ENCODE peak calls at places on chromosome 13, in ten cellular contexts. One of them, this sample, is unnamed.

GRCh38 chr13:100636441-100636840 is 38.2 kb downstream of the TMTC4 start:
- DNase-seq in activated T-cell treated with anti-CD3 and anti-CD28 coated beads, Interleukin-2, amount 50 U/mL, for 72 hours: no peak
- DNase-seq in neuronal stem cell: no peak
- DNase-seq in non-pigmented ciliary epithelial cell: no peak
- DNase-seq in stimulated activated CD4-positive, alpha-beta T cell treated with anti-CD3 and anti-CD28 coated beads, Interleukin-2, amount 100 ng/mL, for 24 hours: no peak
- DNase-seq in upper lobe of right lung: no peak
- DNase-seq in left cardiac atrium: no peak
- DNase-seq in Caco-2: no peak
- DNase-seq in BJ: no peak
- DNase-seq in tibial nerve: no peak
- DNase-seq in this sample: no peak

GRCh38 chr13:114010401-114011101 is 36.7 kb upstream of the C13orf46 start:
- DNase-seq in stimulated activated CD4-positive, alpha-beta T cell treated with anti-CD3 and anti-CD28 coated beads, Interleukin-2, amount 100 ng/mL, for 24 hours: no peak
- DNase-seq in activated T-cell treated with anti-CD3 and anti-CD28 coated beads, Interleukin-2, amount 50 U/mL, for 72 hours: no peak
- DNase-seq in BJ: no peak
- DNase-seq in upper lobe of right lung: no peak
- DNase-seq in left cardiac atrium: peak
- DNase-seq in tibial nerve: no peak
- DNase-seq in non-pigmented ciliary epithelial cell: no peak
- DNase-seq in Caco-2: no peak
- DNase-seq in neuronal stem cell: no peak
- DNase-seq in this sample: no peak

GRCh38 chr13:66659291-66660012 is 570.7 kb downstream of the PCDH9 start:
- DNase-seq in tibial nerve: no peak
- DNase-seq in stimulated activated CD4-positive, alpha-beta T cell treated with anti-CD3 and anti-CD28 coated beads, Interleukin-2, amount 100 ng/mL, for 24 hours: no peak
- DNase-seq in neuronal stem cell: no peak
- DNase-seq in activated T-cell treated with anti-CD3 and anti-CD28 coated beads, Interleukin-2, amount 50 U/mL, for 72 hours: no peak
- DNase-seq in non-pigmented ciliary epithelial cell: no peak
- DNase-seq in left cardiac atrium: no peak
- DNase-seq in upper lobe of right lung: no peak
- DNase-seq in Caco-2: no peak
- DNase-seq in BJ: no peak
- DNase-seq in this sample: no peak

GRCh38 chr13:60627071-60627686 is 230.2 kb downstream of the TDRD3 start:
- DNase-seq in Caco-2: peak
- DNase-seq in neuronal stem cell: peak
- DNase-seq in upper lobe of right lung: no peak
- DNase-seq in stimulated activated CD4-positive, alpha-beta T cell treated with anti-CD3 and anti-CD28 coated beads, Interleukin-2, amount 100 ng/mL, for 24 hours: peak
- DNase-seq in left cardiac atrium: no peak
- DNase-seq in activated T-cell treated with anti-CD3 and anti-CD28 coated beads, Interleukin-2, amount 50 U/mL, for 72 hours: peak
- DNase-seq in BJ: no peak
- DNase-seq in tibial nerve: peak
- DNase-seq in non-pigmented ciliary epithelial cell: peak
- DNase-seq in this sample: peak

GRCh38 chr13:103033999-103034398 is 32.2 kb downstream of the SLC10A2 start:
- DNase-seq in BJ: no peak
- DNase-seq in Caco-2: no peak
- DNase-seq in upper lobe of right lung: no peak
- DNase-seq in activated T-cell treated with anti-CD3 and anti-CD28 coated beads, Interleukin-2, amount 50 U/mL, for 72 hours: no peak
- DNase-seq in stimulated activated CD4-positive, alpha-beta T cell treated with anti-CD3 and anti-CD28 coated beads, Interleukin-2, amount 100 ng/mL, for 24 hours: no peak
- DNase-seq in tibial nerve: no peak
- DNase-seq in left cardiac atrium: no peak
- DNase-seq in neuronal stem cell: no peak
- DNase-seq in non-pigmented ciliary epithelial cell: no peak
- DNase-seq in this sample: no peak

GRCh38 chr13:89380101-89380500 is 1708.9 kb downstream of the SLITRK5 start:
- DNase-seq in stimulated activated CD4-positive, alpha-beta T cell treated with anti-CD3 and anti-CD28 coated beads, Interleukin-2, amount 100 ng/mL, for 24 hours: no peak
- DNase-seq in Caco-2: no peak
- DNase-seq in activated T-cell treated with anti-CD3 and anti-CD28 coated beads, Interleukin-2, amount 50 U/mL, for 72 hours: no peak
- DNase-seq in non-pigmented ciliary epithelial cell: no peak
- DNase-seq in tibial nerve: no peak
- DNase-seq in left cardiac atrium: no peak
- DNase-seq in neuronal stem cell: no peak
- DNase-seq in upper lobe of right lung: no peak
- DNase-seq in BJ: no peak
- DNase-seq in this sample: no peak

GRCh38 chr13:75566658-75567057 is 17.1 kb downstream of the UCHL3 start:
- DNase-seq in tibial nerve: no peak
- DNase-seq in neuronal stem cell: no peak
- DNase-seq in BJ: peak
- DNase-seq in activated T-cell treated with anti-CD3 and anti-CD28 coated beads, Interleukin-2, amount 50 U/mL, for 72 hours: no peak
- DNase-seq in left cardiac atrium: no peak
- DNase-seq in stimulated activated CD4-positive, alpha-beta T cell treated with anti-CD3 and anti-CD28 coated beads, Interleukin-2, amount 100 ng/mL, for 24 hours: no peak
- DNase-seq in non-pigmented ciliary epithelial cell: no peak
- DNase-seq in upper lobe of right lung: no peak
- DNase-seq in Caco-2: no peak
- DNase-seq in this sample: no peak

GRCh38 chr13:113962975-113963374 is 10.9 kb downstream of the C13orf46 start:
- DNase-seq in neuronal stem cell: no peak
- DNase-seq in non-pigmented ciliary epithelial cell: no peak
- DNase-seq in stimulated activated CD4-positive, alpha-beta T cell treated with anti-CD3 and anti-CD28 coated beads, Interleukin-2, amount 100 ng/mL, for 24 hours: no peak
- DNase-seq in BJ: no peak
- DNase-seq in left cardiac atrium: peak
- DNase-seq in tibial nerve: no peak
- DNase-seq in activated T-cell treated with anti-CD3 and anti-CD28 coated beads, Interleukin-2, amount 50 U/mL, for 72 hours: no peak
- DNase-seq in Caco-2: no peak
- DNase-seq in upper lobe of right lung: peak
- DNase-seq in this sample: no peak

GRCh38 chr13:51942189-51942588 is 69.1 kb downstream of the ATP7B start:
- DNase-seq in stimulated activated CD4-positive, alpha-beta T cell treated with anti-CD3 and anti-CD28 coated beads, Interleukin-2, amount 100 ng/mL, for 24 hours: peak
- DNase-seq in tibial nerve: no peak
- DNase-seq in non-pigmented ciliary epithelial cell: no peak
- DNase-seq in Caco-2: no peak
- DNase-seq in activated T-cell treated with anti-CD3 and anti-CD28 coated beads, Interleukin-2, amount 50 U/mL, for 72 hours: no peak
- DNase-seq in neuronal stem cell: no peak
- DNase-seq in upper lobe of right lung: no peak
- DNase-seq in BJ: no peak
- DNase-seq in left cardiac atrium: no peak
- DNase-seq in this sample: no peak

This sample was measured in nephron progenitor cell.